ENCODE peak calls at places on chromosome 21, in ten cellular contexts. One of them, this sample, is unnamed.

GRCh38 chr21:40146201-40146890 is 279.1 kb downstream of the PCP4 start:
- DNase-seq in GM13977: no peak
- DNase-seq in uterus: no peak
- DNase-seq in dorsolateral prefrontal cortex: no peak
- DNase-seq in astrocyte of the spinal cord: no peak
- DNase-seq in upper lobe of right lung: no peak
- DNase-seq in fibroblast of pulmonary artery: no peak
- DNase-seq in heart right ventricle: no peak
- DNase-seq in brain microvascular endothelial cell: no peak
- DNase-seq in H1: no peak
- DNase-seq in this sample: no peak

GRCh38 chr21:45603481-45603880 is 40.0 kb upstream of the PCBP3 start:
- DNase-seq in astrocyte of the spinal cord: no peak
- DNase-seq in brain microvascular endothelial cell: no peak
- DNase-seq in H1: no peak
- DNase-seq in dorsolateral prefrontal cortex: no peak
- DNase-seq in upper lobe of right lung: no peak
- DNase-seq in GM13977: no peak
- DNase-seq in fibroblast of pulmonary artery: no peak
- DNase-seq in heart right ventricle: no peak
- DNase-seq in uterus: no peak
- DNase-seq in this sample: no peak

GRCh38 chr21:26958792-26959191 is 8.1 kb downstream of the ADAMTS5 start:
- DNase-seq in H1: no peak
- DNase-seq in astrocyte of the spinal cord: no peak
- DNase-seq in dorsolateral prefrontal cortex: no peak
- DNase-seq in brain microvascular endothelial cell: no peak
- DNase-seq in uterus: no peak
- DNase-seq in fibroblast of pulmonary artery: no peak
- DNase-seq in upper lobe of right lung: no peak
- DNase-seq in GM13977: no peak
- DNase-seq in heart right ventricle: no peak
- DNase-seq in this sample: no peak

GRCh38 chr21:43333301-43334062 is 93.4 kb downstream of the SIK1 start:
- DNase-seq in upper lobe of right lung: peak
- DNase-seq in GM13977: no peak
- DNase-seq in uterus: no peak
- DNase-seq in dorsolateral prefrontal cortex: peak
- DNase-seq in astrocyte of the spinal cord: peak
- DNase-seq in brain microvascular endothelial cell: peak
- DNase-seq in fibroblast of pulmonary artery: peak
- DNase-seq in H1: no peak
- DNase-seq in heart right ventricle: peak
- DNase-seq in this sample: peak

GRCh38 chr21:26892151-26892550 is 46.9 kb upstream of the ADAMTS1 start:
- DNase-seq in uterus: no peak
- DNase-seq in fibroblast of pulmonary artery: no peak
- DNase-seq in upper lobe of right lung: no peak
- DNase-seq in astrocyte of the spinal cord: no peak
- DNase-seq in GM13977: no peak
- DNase-seq in brain microvascular endothelial cell: no peak
- DNase-seq in H1: no peak
- DNase-seq in dorsolateral prefrontal cortex: no peak
- DNase-seq in heart right ventricle: no peak
- DNase-seq in this sample: no peak

GRCh38 chr21:43303240-43304178 is 123.4 kb downstream of the SIK1 start:
- DNase-seq in GM13977: no peak
- DNase-seq in dorsolateral prefrontal cortex: no peak
- DNase-seq in uterus: no peak
- DNase-seq in upper lobe of right lung: peak
- DNase-seq in heart right ventricle: no peak
- DNase-seq in brain microvascular endothelial cell: no peak
- DNase-seq in H1: no peak
- DNase-seq in astrocyte of the spinal cord: no peak
- DNase-seq in fibroblast of pulmonary artery: no peak
- DNase-seq in this sample: no peak

GRCh38 chr21:45505416-45506021 is 36.7 kb downstream of the SLC19A1 start:
- DNase-seq in uterus: no peak
- DNase-seq in upper lobe of right lung: peak
- DNase-seq in heart right ventricle: peak
- DNase-seq in brain microvascular endothelial cell: no peak
- DNase-seq in fibroblast of pulmonary artery: no peak
- DNase-seq in GM13977: no peak
- DNase-seq in H1: no peak
- DNase-seq in astrocyte of the spinal cord: no peak
- DNase-seq in dorsolateral prefrontal cortex: no peak
- DNase-seq in this sample: no peak

GRCh38 chr21:16741228-16741665 is 771.6 kb upstream of the CXADR start:
- DNase-seq in heart right ventricle: peak
- DNase-seq in uterus: peak
- DNase-seq in dorsolateral prefrontal cortex: no peak
- DNase-seq in astrocyte of the spinal cord: peak
- DNase-seq in upper lobe of right lung: no peak
- DNase-seq in brain microvascular endothelial cell: no peak
- DNase-seq in GM13977: no peak
- DNase-seq in fibroblast of pulmonary artery: peak
- DNase-seq in H1: no peak
- DNase-seq in this sample: no peak

GRCh38 chr21:36126621-36127110 is 8.2 kb upstream of the CBR3 start:
- DNase-seq in fibroblast of pulmonary artery: no peak
- DNase-seq in uterus: no peak
- DNase-seq in astrocyte of the spinal cord: no peak
- DNase-seq in GM13977: no peak
- DNase-seq in brain microvascular endothelial cell: no peak
- DNase-seq in H1: no peak
- DNase-seq in heart right ventricle: no peak
- DNase-seq in upper lobe of right lung: peak
- DNase-seq in dorsolateral prefrontal cortex: no peak
- DNase-seq in this sample: no peak

GRCh38 chr21:36129219-36129618 is 5.7 kb upstream of the CBR3 start:
- DNase-seq in GM13977: no peak
- DNase-seq in astrocyte of the spinal cord: no peak
- DNase-seq in brain microvascular endothelial cell: no peak
- DNase-seq in fibroblast of pulmonary artery: no peak
- DNase-seq in heart right ventricle: no peak
- DNase-seq in upper lobe of right lung: no peak
- DNase-seq in H1: no peak
- DNase-seq in uterus: no peak
- DNase-seq in dorsolateral prefrontal cortex: no peak
- DNase-seq in this sample: no peak

GRCh38 chr21:36126166-36126565 is 8.7 kb upstream of the CBR3 start:
- DNase-seq in astrocyte of the spinal cord: no peak
- DNase-seq in heart right ventricle: no peak
- DNase-seq in brain microvascular endothelial cell: no peak
- DNase-seq in fibroblast of pulmonary artery: no peak
- DNase-seq in uterus: no peak
- DNase-seq in upper lobe of right lung: peak
- DNase-seq in H1: no peak
- DNase-seq in GM13977: no peak
- DNase-seq in dorsolateral prefrontal cortex: no peak
- DNase-seq in this sample: no peak

GRCh38 chr21:36127250-36127904 is 7.5 kb upstream of the CBR3 start:
- DNase-seq in uterus: no peak
- DNase-seq in astrocyte of the spinal cord: no peak
- DNase-seq in fibroblast of pulmonary artery: no peak
- DNase-seq in upper lobe of right lung: peak
- DNase-seq in dorsolateral prefrontal cortex: no peak
- DNase-seq in heart right ventricle: no peak
- DNase-seq in H1: no peak
- DNase-seq in GM13977: no peak
- DNase-seq in brain microvascular endothelial cell: no peak
- DNase-seq in this sample: no peak

DNA sequence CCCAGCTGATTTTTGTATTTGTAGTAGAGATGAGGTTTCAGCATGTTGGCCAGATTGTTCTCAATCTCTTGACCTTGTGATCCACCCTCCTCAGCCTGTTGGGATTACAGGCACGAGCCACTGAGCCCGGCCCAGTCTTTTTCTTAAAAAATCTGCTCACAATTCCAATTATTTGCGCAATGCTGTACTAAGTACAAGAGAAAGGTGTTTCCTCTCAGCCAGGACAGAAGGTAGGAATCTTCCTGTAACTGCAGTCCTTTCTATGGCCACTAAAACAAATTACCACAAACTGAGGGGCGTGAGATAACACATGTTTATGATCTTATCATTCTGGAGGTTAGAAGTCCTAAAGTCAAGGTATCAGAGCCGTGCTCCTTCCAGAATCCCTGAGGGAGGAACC is 6.9 kb upstream of the CBR3 start:
- DNase-seq in dorsolateral prefrontal cortex: no peak
- DNase-seq in brain microvascular endothelial cell: no peak
- DNase-seq in fibroblast of pulmonary artery: no peak
- DNase-seq in astrocyte of the spinal cord: no peak
- DNase-seq in uterus: no peak
- DNase-seq in upper lobe of right lung: no peak
- DNase-seq in H1: no peak
- DNase-seq in heart right ventricle: no peak
- DNase-seq in GM13977: no peak
- DNase-seq in this sample: no peak
- TF ChIP-seq CTCF in dorsolateral prefrontal cortex: no peak
- TF ChIP-seq CTCF in brain microvascular endothelial cell: no peak
- TF ChIP-seq CTCF in fibroblast of pulmonary artery: no peak
- TF ChIP-seq CTCF in astrocyte of the spinal cord: no peak
- TF ChIP-seq CTCF in uterus: no peak
- TF ChIP-seq CTCF in upper lobe of right lung: no peak
- TF ChIP-seq CTCF in H1: no peak
- TF ChIP-seq CTCF in heart right ventricle: no peak
- TF ChIP-seq CTCF in GM13977: no peak
- TF ChIP-seq CTCF in this sample: no peak

GRCh38 chr21:44485796-44486195 is 30.5 kb downstream of the LRRC3 start:
- DNase-seq in H1: no peak
- DNase-seq in dorsolateral prefrontal cortex: no peak
- DNase-seq in brain microvascular endothelial cell: no peak
- DNase-seq in GM13977: no peak
- DNase-seq in fibroblast of pulmonary artery: no peak
- DNase-seq in uterus: no peak
- DNase-seq in astrocyte of the spinal cord: no peak
- DNase-seq in heart right ventricle: no peak
- DNase-seq in upper lobe of right lung: no peak
- DNase-seq in this sample: no peak

GRCh38 chr21:44489962-44490361 is 34.7 kb downstream of the LRRC3 start:
- DNase-seq in upper lobe of right lung: no peak
- DNase-seq in heart right ventricle: no peak
- DNase-seq in dorsolateral prefrontal cortex: no peak
- DNase-seq in brain microvascular endothelial cell: no peak
- DNase-seq in uterus: no peak
- DNase-seq in GM13977: no peak
- DNase-seq in H1: no peak
- DNase-seq in astrocyte of the spinal cord: no peak
- DNase-seq in fibroblast of pulmonary artery: no peak
- DNase-seq in this sample: no peak

GRCh38 chr21:44485254-44485793 is 30.0 kb downstream of the LRRC3 start:
- DNase-seq in GM13977: no peak
- DNase-seq in dorsolateral prefrontal cortex: no peak
- DNase-seq in uterus: peak
- DNase-seq in brain microvascular endothelial cell: no peak
- DNase-seq in heart right ventricle: no peak
- DNase-seq in fibroblast of pulmonary artery: no peak
- DNase-seq in H1: peak
- DNase-seq in upper lobe of right lung: no peak
- DNase-seq in astrocyte of the spinal cord: peak
- DNase-seq in this sample: no peak

GRCh38 chr21:44486302-44486701 is 31.0 kb downstream of the LRRC3 start:
- DNase-seq in upper lobe of right lung: no peak
- DNase-seq in H1: no peak
- DNase-seq in brain microvascular endothelial cell: no peak
- DNase-seq in astrocyte of the spinal cord: no peak
- DNase-seq in GM13977: no peak
- DNase-seq in heart right ventricle: no peak
- DNase-seq in uterus: no peak
- DNase-seq in dorsolateral prefrontal cortex: no peak
- DNase-seq in fibroblast of pulmonary artery: no peak
- DNase-seq in this sample: no peak

GRCh38 chr21:44487831-44488230 is 32.5 kb downstream of the LRRC3 start:
- DNase-seq in heart right ventricle: no peak
- DNase-seq in upper lobe of right lung: no peak
- DNase-seq in dorsolateral prefrontal cortex: no peak
- DNase-seq in brain microvascular endothelial cell: peak
- DNase-seq in uterus: no peak
- DNase-seq in GM13977: no peak
- DNase-seq in fibroblast of pulmonary artery: peak
- DNase-seq in H1: peak
- DNase-seq in astrocyte of the spinal cord: peak
- DNase-seq in this sample: no peak
- TF ChIP-seq CTCF in heart right ventricle: peak
- TF ChIP-seq CTCF in upper lobe of right lung: peak
- TF ChIP-seq CTCF in dorsolateral prefrontal cortex: no peak
- TF ChIP-seq CTCF in brain microvascular endothelial cell: peak
- TF ChIP-seq CTCF in uterus: no peak
- TF ChIP-seq CTCF in GM13977: peak
- TF ChIP-seq CTCF in fibroblast of pulmonary artery: peak
- TF ChIP-seq CTCF in H1: peak
- TF ChIP-seq CTCF in astrocyte of the spinal cord: peak
- TF ChIP-seq CTCF in this sample: peak

GRCh38 chr21:33158654-33159053 is 71.1 kb upstream of the IFNAR2 start:
- DNase-seq in heart right ventricle: no peak
- DNase-seq in uterus: no peak
- DNase-seq in fibroblast of pulmonary artery: no peak
- DNase-seq in H1: no peak
- DNase-seq in dorsolateral prefrontal cortex: no peak
- DNase-seq in upper lobe of right lung: no peak
- DNase-seq in GM13977: no peak
- DNase-seq in astrocyte of the spinal cord: no peak
- DNase-seq in brain microvascular endothelial cell: no peak
- DNase-seq in this sample: no peak
- TF ChIP-seq CTCF in heart right ventricle: no peak
- TF ChIP-seq CTCF in uterus: no peak
- TF ChIP-seq CTCF in fibroblast of pulmonary artery: no peak
- TF ChIP-seq CTCF in H1: no peak
- TF ChIP-seq CTCF in dorsolateral prefrontal cortex: no peak
- TF ChIP-seq CTCF in upper lobe of right lung: no peak
- TF ChIP-seq CTCF in GM13977: no peak
- TF ChIP-seq CTCF in astrocyte of the spinal cord: no peak
- TF ChIP-seq CTCF in brain microvascular endothelial cell: no peak
- TF ChIP-seq CTCF in this sample: no peak

DNA sequence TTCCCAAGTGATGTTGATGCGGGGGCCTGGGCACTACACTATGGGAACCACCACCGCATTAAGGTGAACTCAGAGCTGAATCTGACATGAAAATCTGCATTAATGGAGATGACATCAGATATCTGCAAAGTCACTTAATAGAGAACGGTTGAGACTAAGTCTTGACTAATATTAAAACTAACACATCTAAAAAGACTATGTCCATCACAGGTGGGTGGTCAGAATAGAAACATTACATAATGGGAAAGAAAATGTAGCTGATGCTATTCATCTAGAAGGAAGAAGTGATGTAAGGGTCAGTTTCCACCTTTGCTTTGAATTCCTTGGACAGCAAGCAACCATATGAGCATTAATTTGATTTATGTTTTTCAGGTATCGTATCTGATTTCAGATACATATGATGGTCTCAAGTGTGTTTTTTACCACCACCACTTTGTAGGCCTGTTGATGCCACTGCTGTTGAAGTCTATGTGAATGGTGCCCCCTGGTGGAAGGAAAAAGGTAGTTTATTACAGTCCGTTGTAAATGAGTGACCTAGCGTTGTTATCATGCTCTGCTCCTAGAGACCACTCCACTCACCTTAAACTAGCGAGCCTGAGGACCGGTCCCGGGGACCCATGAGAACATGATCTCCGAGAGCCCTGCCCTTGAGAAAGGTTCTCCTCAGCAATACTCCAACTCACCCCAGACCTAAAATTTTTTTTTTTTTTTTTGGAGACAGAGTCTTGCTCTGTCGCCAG is 73.5 kb downstream of the BACH1 start:
- DNase-seq in uterus: peak
- DNase-seq in fibroblast of pulmonary artery: peak
- DNase-seq in astrocyte of the spinal cord: peak
- DNase-seq in heart right ventricle: no peak
- DNase-seq in GM13977: peak
- DNase-seq in dorsolateral prefrontal cortex: no peak
- DNase-seq in upper lobe of right lung: no peak
- DNase-seq in H1: no peak
- DNase-seq in brain microvascular endothelial cell: peak
- DNase-seq in this sample: peak
- TF ChIP-seq CTCF in uterus: peak
- TF ChIP-seq CTCF in fibroblast of pulmonary artery: peak
- TF ChIP-seq CTCF in astrocyte of the spinal cord: peak
- TF ChIP-seq CTCF in heart right ventricle: peak
- TF ChIP-seq CTCF in GM13977: peak
- TF ChIP-seq CTCF in dorsolateral prefrontal cortex: peak
- TF ChIP-seq CTCF in upper lobe of right lung: peak
- TF ChIP-seq CTCF in H1: peak
- TF ChIP-seq CTCF in brain microvascular endothelial cell: peak
- TF ChIP-seq CTCF in this sample: peak

This sample was measured in astrocyte of the cerebellum.